ENCODE peak calls at places on chromosome 4, in ten cellular contexts. F is Calu3; Q is activated CD8-positive, alpha-beta memory T cell treated with anti-CD3 and anti-CD28 coated beads for 1 hour; H is HS-5; Y is anterior cingulate cortex; K is ovary; Z is stimulated activated CD4-positive, alpha-beta T cell treated with anti-CD3 and anti-CD28 coated beads, Interleukin-1b, Interleukin-23, amount 100 ng/mL, for 4 hours; L is NCI-H2081; X is ureter; N is NCI-H460. T is an unnamed sample.

GRCh38 chr4:1367936-1368289 is 20.9 kb downstream of the UVSSA start:
- DNase-seq in X (no peak), N (no peak), L (no peak), Q (no peak), H (no peak), Y (no peak), F (no peak), Z (no peak), K (no peak), T (no peak)

GRCh38 chr4:185903205-185903604 is 91.2 kb upstream of the SORBS2 start:
- DNase-seq in Q (no peak), F (no peak), X (no peak), N (no peak), Y (no peak), Z (no peak), K (no peak), H (no peak), L (no peak), T (no peak)

GRCh38 chr4:164997324-164997723 is 19.9 kb upstream of the TRIM61 start:
- DNase-seq in Z (no peak), X (no peak), L (no peak), Q (no peak), H (peak; percentile 4), K (no peak), Y (no peak), N (peak; percentile 21), F (peak; percentile 15), T (no peak)

GRCh38 chr4:103026868-103027267 is 7.4 kb upstream of the SLC9B1 start:
- DNase-seq in Y (no peak), K (no peak), H (no peak), L (no peak), X (no peak), N (no peak), F (no peak), Q (no peak), Z (no peak), T (no peak)

GRCh38 chr4:77613267-77613666 is 7.6 kb downstream of the CXCL13 start:
- DNase-seq in Z (no peak), Q (no peak), N (no peak), K (no peak), X (no peak), F (no peak), H (no peak), Y (no peak), L (no peak), T (no peak)

GRCh38 chr4:74374561-74375327 is 9.8 kb downstream of the EREG start:
- DNase-seq in X (peak; percentile 53), Q (no peak), F (peak; percentile 62), Z (no peak), H (peak; percentile 91), Y (no peak), K (no peak), L (no peak), N (peak; percentile 95), T (no peak)

GRCh38 chr4:36178489-36178888 is 65.8 kb downstream of the ARAP2 start:
- DNase-seq in N (no peak), F (no peak), Q (no peak), H (no peak), K (no peak), Z (no peak), Y (no peak), X (no peak), L (no peak), T (no peak)

GRCh38 chr4:84994280-84994679 is 27.8 kb upstream of the WDFY3 start:
- DNase-seq in Z (no peak), H (no peak), K (no peak), N (no peak), L (no peak), Y (no peak), X (no peak), Q (no peak), F (no peak), T (no peak)

GRCh38 chr4:10090467-10091250 is 25.9 kb downstream of the WDR1 start:
- DNase-seq in Q (no peak), H (no peak), L (no peak), X (no peak), Z (no peak), K (no peak), N (no peak), F (no peak), Y (no peak), T (no peak)

GRCh38 chr4:159010100-159010499 is 92.8 kb upstream of the RAPGEF2 start:
- DNase-seq in L (no peak), K (no peak), Z (no peak), N (no peak), F (no peak), X (no peak), Y (no peak), Q (no peak), H (no peak), T (no peak)